ENCODE peak calls at places on chromosomes 2 and 18, in four cellular contexts. V is AG20443, H is AML-193, Z is GM12892. X is an unnamed sample.
A peak's percentile ranks its signal among the peaks of the same experiment; 100 is the strongest.

GRCh38 chr2:11743531-11743815 is 3.0 kb upstream of the LPIN1 start:
- DNase-seq in V (no peak), H (no peak), Z (no peak), X (no peak)

GRCh38 chr2:88638743-88639142 is 11.5 kb upstream of the EIF2AK3 start:
- DNase-seq in V (no peak), H (no peak), Z (no peak), X (no peak)

GRCh38 chr2:230865766-230866703 is 1.3 kb downstream of the ITM2C start:
- DNase-seq in V (peak; percentile 56), H (peak; percentile 3), Z (no peak), X (no peak)

GRCh38 chr18:77711096-77711495 is 461.4 kb downstream of the GALR1 start:
- DNase-seq in V (no peak), H (no peak), Z (no peak), X (no peak)

GRCh38 chr2:99085400-99085799 is 56.1 kb upstream of the C2orf15 start:
- DNase-seq in V (no peak), H (peak; percentile 29), Z (no peak), X (no peak)

GRCh38 chr2:112884869-112885502 is 26.0 kb upstream of the IL37 start:
- DNase-seq in V (peak; percentile 72), H (peak; percentile 52), Z (peak; percentile 57), X (peak; percentile 45)

GRCh38 chr2:217943379-217944321 is 59.1 kb downstream of the TNS1 start:
- DNase-seq in V (peak; percentile 95), H (no peak), Z (no peak), X (no peak)

GRCh38 chr2:17869128-17869527 is 9.3 kb upstream of the KCNS3 start:
- DNase-seq in V (peak; percentile 33), H (no peak), Z (no peak), X (no peak)

GRCh38 chr2:108637304-108637669 is 82.0 kb upstream of the RANBP2 start:
- DNase-seq in V (peak; percentile 58), H (no peak), Z (no peak), X (no peak)

GRCh38 chr2:74025971-74026612 is 41.4 kb downstream of the TET3 start:
- DNase-seq in V (no peak), H (no peak), Z (no peak), X (no peak)

X was measured in D721Med.